ENCODE peak calls at places on chromosomes 7 and 10, in ten cellular contexts. A, Y, U, P, K, M, L, H, I and E are unnamed samples.

GRCh38 chr7:127588697-127589482 is 679 bp downstream of the ARF5 start:
- DNase-seq in L (peak; percentile 19), I (peak; percentile 51), U (peak; percentile 73), H (peak; percentile 53), M (peak; percentile 27), K (no peak), P (no peak), A (peak; percentile 29), Y (peak; percentile 29), E (peak; percentile 72)

GRCh38 chr10:124683816-124684215 is 60.4 kb downstream of the FAM53B start:
- DNase-seq in P (no peak), M (no peak), Y (no peak), K (no peak), H (no peak), U (no peak), A (peak; percentile 36), L (no peak), I (no peak), E (no peak)

GRCh38 chr10:33421789-33422188 is 87.3 kb upstream of the NRP1 start:
- DNase-seq in K (peak; percentile 77), M (no peak), H (peak; percentile 35), I (peak; percentile 93), A (no peak), L (no peak), U (no peak), Y (no peak), P (peak; percentile 39), E (no peak)

GRCh38 chr10:13337128-13337826 is 10.8 kb downstream of the SEPHS1 start:
- DNase-seq in K (no peak), L (no peak), Y (no peak), U (no peak), P (no peak), H (no peak), M (peak; percentile 33), I (no peak), A (no peak), E (no peak)

GRCh38 chr7:78301361-78301760 is 502.8 kb downstream of the PHTF2 start:
- DNase-seq in A (no peak), P (no peak), M (no peak), L (no peak), U (no peak), Y (no peak), I (peak; percentile 56), H (no peak), K (no peak), E (no peak)

GRCh38 chr7:141666071-141666470 is 35.9 kb downstream of the DENND11 start:
- DNase-seq in H (no peak), I (no peak), A (no peak), L (no peak), P (no peak), M (no peak), Y (no peak), K (no peak), U (no peak), E (no peak)

GRCh38 chr7:106471686-106472440 is 187.1 kb upstream of the NAMPT start:
- DNase-seq in L (no peak), I (no peak), M (no peak), Y (no peak), H (no peak), U (no peak), A (no peak), K (no peak), P (no peak), E (no peak)

GRCh38 chr10:12350167-12350872 is 973 bp downstream of the CAMK1D start:
- DNase-seq in A (peak; percentile 57), M (peak; percentile 88), P (no peak), I (peak; percentile 45), L (no peak), H (peak; percentile 29), Y (no peak), K (no peak), U (no peak), E (no peak)

GRCh38 chr10:6052247-6053221 is 9.6 kb downstream of the IL2RA start:
- DNase-seq in Y (no peak), I (no peak), L (no peak), H (peak; percentile 29), A (peak; percentile 54), U (peak; percentile 28), P (no peak), K (no peak), M (peak; percentile 76), E (peak; percentile 52)

GRCh38 chr10:86316990-86317389 is 49.6 kb downstream of the GRID1 start:
- DNase-seq in Y (no peak), A (no peak), M (no peak), K (no peak), I (no peak), P (no peak), H (no peak), U (no peak), L (no peak), E (no peak)

GRCh38 chr10:133217800-133218589 is 12.0 kb upstream of the UTF1 start:
- DNase-seq in M (no peak), L (no peak), P (no peak), Y (no peak), I (no peak), H (no peak), A (no peak), U (no peak), K (no peak), E (no peak)

GRCh38 chr10:124550305-124551034 is 88.8 kb downstream of the LHPP start:
- DNase-seq in M (no peak), P (no peak), A (no peak), I (no peak), L (no peak), U (no peak), H (no peak), K (no peak), Y (no peak), E (no peak)

GRCh38 chr10:90313548-90314325 is 544.1 kb downstream of the HTR7 start:
- DNase-seq in I (peak; percentile 25), M (no peak), H (peak; percentile 89), U (no peak), A (no peak), P (no peak), L (peak; percentile 47), Y (peak; percentile 88), K (no peak), E (no peak)

GRCh38 chr10:69873141-69873540 is 71.4 kb downstream of the COL13A1 start:
- DNase-seq in L (no peak), M (no peak), I (no peak), Y (no peak), U (no peak), H (no peak), A (no peak), K (no peak), P (no peak), E (no peak)

GRCh38 chr7:94969434-94970084 is 62.2 kb downstream of the PPP1R9A start:
- DNase-seq in I (no peak), M (no peak), L (no peak), Y (no peak), K (no peak), A (no peak), P (no peak), H (no peak), U (no peak), E (peak; percentile 30)

DNA sequence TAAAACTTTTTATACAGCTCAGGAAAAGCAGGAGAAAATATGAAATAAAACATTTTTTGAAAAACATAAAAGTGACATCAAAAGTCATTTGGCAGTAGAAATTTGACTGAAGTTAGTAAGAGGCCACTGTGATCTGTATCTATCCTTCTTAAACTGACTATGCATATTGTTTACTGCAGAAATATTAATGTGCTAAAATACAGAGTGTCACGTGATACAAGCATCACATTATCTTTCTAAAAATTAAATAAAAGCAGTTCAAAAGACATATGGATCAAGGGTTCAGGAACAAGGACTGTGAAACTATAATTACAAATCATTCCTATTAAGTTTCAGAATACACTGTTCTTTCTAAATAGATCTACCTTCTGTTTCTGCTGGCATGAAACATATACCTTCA is 33.7 kb downstream of the PARP12 start:
- DNase-seq in K (no peak), L (no peak), I (no peak), A (no peak), M (no peak), P (no peak), Y (no peak), H (no peak), U (no peak), E (no peak)
- TF ChIP-seq CTCF in K (no peak), L (no peak), I (no peak), A (no peak), M (no peak), P (no peak), Y (no peak), H (no peak), U (no peak), E (no peak)

GRCh38 chr10:71336632-71337031 is 17.6 kb downstream of the SLC29A3 start:
- DNase-seq in L (no peak), M (no peak), I (no peak), Y (no peak), A (no peak), U (no peak), H (no peak), P (no peak), K (no peak), E (no peak)

GRCh38 chr10:71335173-71335572 is 16.1 kb downstream of the SLC29A3 start:
- DNase-seq in Y (no peak), I (no peak), A (no peak), M (no peak), H (no peak), P (no peak), U (no peak), K (no peak), L (no peak), E (no peak)

GRCh38 chr10:71339796-71340589 is 20.9 kb downstream of the SLC29A3 start:
- DNase-seq in A (no peak), H (peak; percentile 88), L (no peak), P (no peak), U (peak; percentile 70), M (peak; percentile 9), Y (peak; percentile 33), I (no peak), K (no peak), E (peak; percentile 82)

GRCh38 chr10:71338728-71339495 is 19.9 kb downstream of the SLC29A3 start:
- DNase-seq in I (no peak), M (no peak), A (no peak), P (no peak), Y (no peak), H (no peak), L (no peak), K (no peak), U (peak; percentile 47), E (peak; percentile 21)

GRCh38 chr10:71337219-71337625 is 18.2 kb downstream of the SLC29A3 start:
- DNase-seq in H (no peak), A (no peak), L (no peak), P (no peak), U (no peak), Y (no peak), I (no peak), M (no peak), K (no peak), E (no peak)
- TF ChIP-seq CTCF in H (no peak), A (no peak), L (no peak), P (no peak), U (no peak), Y (no peak), I (no peak), M (no peak), K (no peak), E (no peak)

GRCh38 chr10:91643700-91644099 is 10.8 kb upstream of the PPP1R3C start:
- DNase-seq in U (peak; percentile 47), I (no peak), A (no peak), M (peak; percentile 6), L (no peak), Y (no peak), H (no peak), P (no peak), K (no peak), E (peak; percentile 56)
- TF ChIP-seq CTCF in U (peak; percentile 14), I (peak; percentile 26), A (no peak), M (peak; percentile 20), L (peak; percentile 26), Y (peak; percentile 41), H (no peak), P (peak; percentile 26), K (peak; percentile 32), E (no peak)

GRCh38 chr7:131107343-131108211 is 220.1 kb upstream of the MKLN1 start:
- DNase-seq in A (peak; percentile 79), K (no peak), P (peak; percentile 28), U (peak; percentile 69), I (peak; percentile 83), M (peak; percentile 90), Y (peak; percentile 44), L (no peak), H (peak; percentile 52), E (peak; percentile 52)
- TF ChIP-seq CTCF in A (no peak), K (no peak), P (no peak), U (no peak), I (no peak), M (no peak), Y (no peak), L (no peak), H (no peak), E (no peak)